ENCODE peak calls at places on chromosomes 4 and X, in eight cellular contexts. Q is MCF 10A, M is lower leg skin, C is Caco-2, A is pancreas, R is vagina, H is endothelial cell of umbilical vein, G is tibial nerve. F is an unnamed sample.

GRCh38 chr4:68375667-68376559 is 26.0 kb upstream of the YTHDC1 start:
- DNase-seq in Q (peak; percentile 87), M (no peak), C (peak; percentile 78), A (peak; percentile 69), R (no peak), H (peak; percentile 67), G (no peak), F (peak; percentile 20)

GRCh38 chr4:173211838-173212237 is 43.2 kb downstream of the GALNT7 start:
- DNase-seq in Q (peak; percentile 77), M (no peak), C (no peak), A (no peak), R (no peak), H (peak; percentile 53), G (no peak), F (no peak)

GRCh38 chrX:36434521-36434920 is 515.0 kb downstream of the CFAP47 start:
- DNase-seq in Q (peak; percentile 19), M (no peak), C (no peak), A (no peak), R (no peak), H (no peak), G (no peak), F (no peak)

GRCh38 chrX:151723156-151723760 is 7.4 kb downstream of the FATE1 start:
- DNase-seq in Q (no peak), M (no peak), C (no peak), A (no peak), R (no peak), H (no peak), G (no peak), F (no peak)

GRCh38 chr4:109559983-109560686 is at the start of gene MCUB:
- DNase-seq in Q (peak; percentile 92), M (peak; percentile 86), C (peak; percentile 75), A (peak; percentile 81), R (no peak), H (peak; percentile 85), G (peak; percentile 59), F (peak; percentile 68)

GRCh38 chr4:170853422-170854021 is 763.8 kb upstream of the AADAT start:
- DNase-seq in Q (peak; percentile 64), M (no peak), C (peak; percentile 67), A (peak; percentile 30), R (no peak), H (no peak), G (peak; percentile 13), F (peak; percentile 19)

GRCh38 chr4:39046243-39046642 is 14.0 kb upstream of the TMEM156 start:
- DNase-seq in Q (peak; percentile 93), M (no peak), C (no peak), A (no peak), R (no peak), H (no peak), G (no peak), F (no peak)

GRCh38 chrX:67094061-67094460 is 449.8 kb upstream of the AR start:
- DNase-seq in Q (no peak), M (no peak), C (no peak), A (no peak), R (no peak), H (no peak), G (no peak), F (no peak)

GRCh38 chr4:73676881-73677323 is 56.7 kb upstream of the RASSF6 start:
- DNase-seq in Q (peak; percentile 93), M (no peak), C (no peak), A (no peak), R (no peak), H (peak; percentile 65), G (no peak), F (no peak)

GRCh38 chrX:16978193-16978984 is 31.9 kb downstream of the REPS2 start:
- DNase-seq in Q (no peak), M (peak; percentile 14), C (no peak), A (no peak), R (no peak), H (no peak), G (no peak), F (no peak)

GRCh38 chrX:100216083-100216482 is 194.0 kb downstream of the PCDH19 start:
- DNase-seq in Q (no peak), M (no peak), C (no peak), A (no peak), R (no peak), H (no peak), G (no peak), F (no peak)

GRCh38 chrX:104309169-104309568 is 54.4 kb upstream of the ESX1 start:
- DNase-seq in Q (no peak), M (no peak), C (peak; percentile 0), A (no peak), R (no peak), H (no peak), G (no peak), F (no peak)
- TF ChIP-seq CTCF in Q (no peak), M (no peak), C (no peak), A (no peak), R (no peak), H (no peak), G (no peak), F (no peak)

GRCh38 chrX:131675596-131676194 is 131.8 kb downstream of the OR13H1 start:
- DNase-seq in Q (peak; percentile 50), M (no peak), C (peak; percentile 2), A (no peak), R (no peak), H (no peak), G (no peak), F (no peak)
- TF ChIP-seq CTCF in Q (peak; percentile 52), M (no peak), C (peak; percentile 62), A (peak; percentile 14), R (no peak), H (peak; percentile 19), G (no peak), F (peak; percentile 33)

DNA sequence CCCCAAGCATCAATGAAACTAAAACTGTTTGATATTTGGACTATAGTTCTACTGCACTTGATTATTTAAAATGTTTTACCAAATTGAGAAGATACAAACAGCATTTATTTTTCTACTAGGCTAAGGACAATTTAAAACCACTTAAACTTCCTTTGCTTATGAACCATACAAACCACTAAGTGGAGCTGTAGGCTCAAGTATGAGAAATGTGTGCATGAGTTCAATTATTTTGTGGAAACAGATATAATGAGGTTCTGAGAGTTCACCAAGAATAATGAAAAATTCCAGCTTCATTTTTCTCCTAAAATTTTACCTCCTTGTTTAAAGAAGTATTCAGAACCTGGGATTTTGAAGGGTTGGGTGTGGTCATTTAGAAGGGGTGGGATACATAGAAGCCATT is 63.1 kb downstream of the SERPINA7 start:
- DNase-seq in Q (peak; percentile 48), M (no peak), C (no peak), A (no peak), R (no peak), H (no peak), G (no peak), F (no peak)
- TF ChIP-seq CTCF in Q (peak; percentile 40), M (no peak), C (peak; percentile 0), A (peak; percentile 7), R (no peak), H (no peak), G (no peak), F (peak; percentile 8)

GRCh38 chr4:85376285-85376684 is 98.7 kb upstream of the ARHGAP24 start:
- DNase-seq in Q (no peak), M (no peak), C (no peak), A (no peak), R (no peak), H (no peak), G (no peak), F (no peak)
- TF ChIP-seq CTCF in Q (no peak), M (no peak), C (no peak), A (no peak), R (no peak), H (no peak), G (no peak), F (no peak)

GRCh38 chrX:131988236-131988635 is 34.9 kb upstream of the STK26 start:
- DNase-seq in Q (no peak), M (no peak), C (no peak), A (no peak), R (no peak), H (no peak), G (no peak), F (no peak)

GRCh38 chrX:131987252-131987651 is 35.9 kb upstream of the STK26 start:
- DNase-seq in Q (no peak), M (no peak), C (no peak), A (no peak), R (no peak), H (peak; percentile 33), G (no peak), F (no peak)

DNA sequence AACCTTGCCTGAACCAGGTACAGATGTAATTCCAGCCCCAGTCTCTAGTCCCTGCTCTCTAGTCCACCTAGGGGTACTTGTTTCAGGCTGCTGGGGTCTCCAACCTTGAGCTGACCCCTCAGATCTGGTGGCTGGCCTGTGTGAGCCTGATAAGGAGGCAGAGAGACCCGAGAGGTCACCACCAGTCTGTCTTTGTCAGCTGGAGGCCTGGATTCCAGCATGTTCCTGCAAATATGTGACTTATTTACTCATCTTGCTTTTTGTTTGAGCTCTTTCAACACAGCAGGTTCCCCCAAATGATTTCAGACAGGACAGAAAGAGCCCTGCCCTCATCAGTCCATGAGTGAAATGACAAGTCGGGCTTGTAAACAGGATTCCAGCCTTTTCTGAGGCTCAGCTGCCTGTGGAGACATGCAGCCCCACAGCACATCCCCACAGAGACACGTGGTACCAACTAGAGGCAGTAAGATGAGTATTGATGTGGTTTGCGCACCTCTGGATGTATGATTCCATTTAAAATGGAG is 37.5 kb upstream of the STK26 start:
- DNase-seq in Q (no peak), M (no peak), C (peak; percentile 57), A (no peak), R (no peak), H (no peak), G (no peak), F (no peak)
- TF ChIP-seq CTCF in Q (no peak), M (no peak), C (peak; percentile 23), A (no peak), R (no peak), H (no peak), G (no peak), F (no peak)

F was measured in D721Med.